ENCODE peak calls at places on chromosomes 7 and 10, in ten cellular contexts. C is body of pancreas; K is activated naive CD8-positive, alpha-beta T cell treated with anti-CD3 and anti-CD28 coated beads for 36 hours; T is astrocyte; J is amniotic stem cell; S is Calu3; H is HT1080; O is stimulated activated CD4-positive, alpha-beta T cell treated with anti-CD3 and anti-CD28 coated beads, Interleukin-4, amount 100 ng/mL, for 24 hours; E is stimulated activated CD8-positive, alpha-beta memory T cell treated with anti-CD3 and anti-CD28 coated beads, Interleukin-4, amount 100 ng/mL, for 1 hour; V is T-helper 9 cell. L is an unnamed sample.

GRCh38 chr10:22754298-22754697 is 39.9 kb upstream of the PIP4K2A start:
- DNase-seq in S (no peak), O (no peak), E (no peak), K (no peak), J (no peak), C (no peak), H (no peak), T (no peak), V (no peak), L (no peak)

GRCh38 chr7:115676080-115676479 is 354.5 kb downstream of the TFEC start:
- DNase-seq in T (peak), O (no peak), E (no peak), H (peak), S (peak), J (no peak), C (no peak), V (no peak), K (no peak), L (no peak)

GRCh38 chr7:26156454-26157365 is 4.7 kb downstream of the NFE2L3 start:
- DNase-seq in H (peak), J (peak), V (peak), E (no peak), C (no peak), O (peak), T (peak), K (peak), S (peak), L (peak)

GRCh38 chr10:115774721-115775120 is 498.3 kb downstream of the GFRA1 start:
- DNase-seq in E (no peak), C (no peak), J (no peak), S (no peak), H (no peak), O (no peak), V (no peak), T (no peak), K (no peak), L (no peak)

GRCh38 chr7:126689037-126689436 is 563.7 kb downstream of the GRM8 start:
- DNase-seq in V (no peak), H (peak), J (no peak), T (peak), E (no peak), S (no peak), K (no peak), C (no peak), O (no peak), L (no peak)

GRCh38 chr10:6953131-6953834 is 373.2 kb upstream of the PRKCQ start:
- DNase-seq in T (no peak), C (peak), V (no peak), S (no peak), O (no peak), J (no peak), K (no peak), E (no peak), H (no peak), L (no peak)

GRCh38 chr10:42952358-42952757 is 124.5 kb upstream of the RET start:
- DNase-seq in T (no peak), C (peak), E (no peak), V (no peak), S (peak), H (peak), J (no peak), K (no peak), O (no peak), L (no peak)

GRCh38 chr7:114402866-114403635 is 11.6 kb upstream of the FOXP2 start:
- DNase-seq in S (no peak), O (no peak), C (no peak), E (no peak), H (no peak), V (no peak), T (no peak), K (no peak), J (no peak), L (no peak)

GRCh38 chr7:70313251-70313650 is 715.0 kb downstream of the AUTS2 start:
- DNase-seq in J (no peak), S (no peak), O (no peak), T (no peak), E (no peak), C (no peak), K (no peak), V (no peak), H (no peak), L (no peak)

GRCh38 chr10:51269816-51270215 is 195.5 kb downstream of the PRKG1 start:
- DNase-seq in E (no peak), H (peak), O (no peak), S (no peak), C (no peak), T (peak), J (peak), V (no peak), K (no peak), L (peak)

GRCh38 chr10:21976739-21977138 is 26.8 kb downstream of the DNAJC1 start:
- DNase-seq in S (no peak), V (no peak), E (no peak), C (no peak), K (no peak), H (no peak), J (no peak), O (no peak), T (no peak), L (no peak)

GRCh38 chr7:117645456-117646181 is 165.8 kb downstream of the CFTR start:
- DNase-seq in O (no peak), T (peak), C (no peak), S (no peak), V (no peak), E (no peak), K (no peak), J (no peak), H (peak), L (peak)

GRCh38 chr10:93208717-93209464 is 135.2 kb downstream of the CYP26A1 start:
- DNase-seq in K (no peak), C (no peak), V (no peak), H (peak), E (no peak), T (peak), J (no peak), O (no peak), S (no peak), L (no peak)

GRCh38 chr7:92403760-92404074 is 43.6 kb upstream of the GATAD1 start:
- DNase-seq in E (no peak), O (no peak), T (no peak), S (no peak), H (no peak), C (no peak), K (no peak), V (no peak), J (no peak), L (no peak)

GRCh38 chr10:44857363-44858016 is 53.6 kb upstream of the TMEM72 start:
- DNase-seq in T (peak), S (peak), C (peak), V (peak), E (no peak), H (peak), K (peak), O (peak), J (peak), L (no peak)

GRCh38 chr10:69124558-69125121 is 662 bp downstream of the VPS26A start:
- DNase-seq in K (peak), T (peak), E (peak), C (peak), V (peak), O (peak), J (peak), H (peak), S (peak), L (peak)

GRCh38 chr10:92789067-92789466 is 59.3 kb upstream of the EXOC6 start:
- DNase-seq in H (no peak), E (no peak), J (no peak), T (no peak), S (no peak), O (no peak), C (no peak), V (no peak), K (no peak), L (no peak)

GRCh38 chr10:127872871-127873600 is 19.7 kb downstream of the CLRN3 start:
- DNase-seq in J (no peak), K (no peak), O (no peak), V (no peak), H (no peak), E (no peak), T (no peak), S (peak), C (peak), L (no peak)

GRCh38 chr7:2106920-2107319 is 125.8 kb downstream of the MAD1L1 start:
- DNase-seq in O (no peak), S (no peak), E (no peak), C (no peak), K (no peak), J (no peak), H (peak), V (no peak), T (peak), L (no peak)

GRCh38 chr7:14937580-14937979 is 35.0 kb upstream of the DGKB start:
- DNase-seq in C (no peak), O (no peak), K (no peak), H (no peak), E (no peak), T (no peak), S (no peak), J (no peak), V (no peak), L (no peak)

GRCh38 chr7:27635728-27636127 is 27.0 kb downstream of the HIBADH start:
- DNase-seq in E (no peak), O (no peak), C (no peak), J (no peak), V (no peak), K (no peak), S (no peak), H (no peak), T (no peak), L (no peak)

GRCh38 chr7:135369405-135369804 is 135.8 kb downstream of the STRA8 start:
- DNase-seq in V (no peak), K (no peak), O (no peak), E (no peak), T (no peak), H (no peak), S (no peak), J (no peak), C (no peak), L (no peak)

GRCh38 chr7:130695840-130696239 is 9.5 kb upstream of the TSGA13 start:
- DNase-seq in S (peak), H (no peak), E (no peak), O (no peak), C (no peak), J (peak), T (peak), V (no peak), K (no peak), L (no peak)

GRCh38 chr7:39133088-39133487 is 155.4 kb downstream of the POU6F2 start:
- DNase-seq in J (no peak), S (no peak), H (peak), C (no peak), E (no peak), K (no peak), O (no peak), V (no peak), T (no peak), L (no peak)

GRCh38 chr7:5425507-5426225 is 2.0 kb upstream of the TNRC18 start:
- DNase-seq in S (peak), O (no peak), J (peak), H (peak), E (no peak), K (no peak), C (peak), T (peak), V (no peak), L (no peak)

GRCh38 chr10:89555688-89556445 is 20.5 kb upstream of the SLC16A12 start:
- DNase-seq in C (peak), T (no peak), K (no peak), O (no peak), J (no peak), S (peak), H (peak), E (no peak), V (no peak), L (no peak)

GRCh38 chr10:27537812-27538211 is 33.7 kb downstream of the RAB18 start:
- DNase-seq in T (no peak), V (no peak), C (no peak), E (no peak), K (no peak), H (no peak), J (no peak), O (no peak), S (no peak), L (no peak)

GRCh38 chr10:94122247-94122646 is 128.5 kb downstream of the PLCE1 start:
- DNase-seq in S (no peak), K (no peak), E (no peak), T (peak), O (no peak), J (no peak), C (no peak), V (no peak), H (no peak), L (no peak)

GRCh38 chr7:2109936-2110585 is 122.7 kb downstream of the MAD1L1 start:
- DNase-seq in V (no peak), K (peak), O (peak), C (no peak), T (peak), E (no peak), S (peak), J (peak), H (peak), L (no peak)

L was measured in retinal pigment epithelial cell.